ENCODE peak calls at places on chromosomes 4 and X, in five cellular contexts. One of them, this sample, is unnamed.

GRCh38 chrX:47936224-47936939 is 67.4 kb downstream of the ZNF182 start:
- DNase-seq in GM12878: no peak
- DNase-seq in transverse colon: no peak
- DNase-seq in tibial nerve: no peak
- DNase-seq in stomach: no peak
- DNase-seq in this sample: no peak

GRCh38 chrX:69535661-69536060 is 31.5 kb downstream of the NALF2 start:
- DNase-seq in tibial nerve: no peak
- DNase-seq in GM12878: no peak
- DNase-seq in transverse colon: no peak
- DNase-seq in stomach: no peak
- DNase-seq in this sample: no peak

GRCh38 chrX:20514358-20514757 is 247.6 kb upstream of the RPS6KA3 start:
- DNase-seq in stomach: no peak
- DNase-seq in transverse colon: no peak
- DNase-seq in tibial nerve: no peak
- DNase-seq in GM12878: no peak
- DNase-seq in this sample: no peak

GRCh38 chrX:13377537-13377936 is 57.7 kb upstream of the ATXN3L start:
- DNase-seq in GM12878: no peak
- DNase-seq in stomach: no peak
- DNase-seq in transverse colon: no peak
- DNase-seq in tibial nerve: no peak
- DNase-seq in this sample: no peak

GRCh38 chr4:3310301-3311094 is 17.7 kb downstream of the RGS12 start:
- DNase-seq in tibial nerve: no peak
- DNase-seq in GM12878: no peak
- DNase-seq in stomach: peak; percentile 24
- DNase-seq in transverse colon: no peak
- DNase-seq in this sample: no peak

GRCh38 chr4:132114885-132115284 is 1034.2 kb upstream of the PCDH10 start:
- DNase-seq in GM12878: no peak
- DNase-seq in tibial nerve: no peak
- DNase-seq in stomach: no peak
- DNase-seq in transverse colon: no peak
- DNase-seq in this sample: no peak

GRCh38 chr4:40325406-40326019 is 9.6 kb upstream of the CHRNA9 start:
- DNase-seq in GM12878: no peak
- DNase-seq in tibial nerve: no peak
- DNase-seq in transverse colon: peak; percentile 37
- DNase-seq in stomach: no peak
- DNase-seq in this sample: no peak

GRCh38 chrX:30887721-30888120 is 1.3 kb downstream of the TAB3 start:
- DNase-seq in transverse colon: no peak
- DNase-seq in stomach: no peak
- DNase-seq in GM12878: no peak
- DNase-seq in tibial nerve: no peak
- DNase-seq in this sample: no peak

GRCh38 chrX:149511081-149511480 is 6.0 kb upstream of the IDS start:
- DNase-seq in transverse colon: no peak
- DNase-seq in GM12878: no peak
- DNase-seq in stomach: no peak
- DNase-seq in tibial nerve: no peak
- DNase-seq in this sample: no peak

GRCh38 chr4:43693876-43694275 is 754.7 kb downstream of the KCTD8 start:
- DNase-seq in GM12878: no peak
- DNase-seq in stomach: no peak
- DNase-seq in transverse colon: no peak
- DNase-seq in tibial nerve: no peak
- DNase-seq in this sample: no peak

GRCh38 chr4:76276813-76277212 is 25.3 kb downstream of the FAM47E start:
- DNase-seq in tibial nerve: no peak
- DNase-seq in GM12878: no peak
- DNase-seq in stomach: no peak
- DNase-seq in transverse colon: no peak
- DNase-seq in this sample: no peak

GRCh38 chr4:47612116-47613023 is 127.3 kb downstream of the ATP10D start:
- DNase-seq in transverse colon: no peak
- DNase-seq in GM12878: no peak
- DNase-seq in stomach: no peak
- DNase-seq in tibial nerve: no peak
- DNase-seq in this sample: no peak

GRCh38 chr4:2806392-2807355 is 13.8 kb downstream of the SH3BP2 start:
- DNase-seq in transverse colon: peak; percentile 80
- DNase-seq in tibial nerve: peak; percentile 76
- DNase-seq in stomach: peak; percentile 91
- DNase-seq in GM12878: no peak
- DNase-seq in this sample: peak; percentile 72

GRCh38 chrX:18294893-18295292 is 59.6 kb downstream of the SCML2 start:
- DNase-seq in transverse colon: no peak
- DNase-seq in stomach: no peak
- DNase-seq in tibial nerve: no peak
- DNase-seq in GM12878: no peak
- DNase-seq in this sample: no peak

GRCh38 chr4:163808091-163808490 is 313.6 kb downstream of the TMA16 start:
- DNase-seq in transverse colon: no peak
- DNase-seq in stomach: no peak
- DNase-seq in GM12878: no peak
- DNase-seq in tibial nerve: no peak
- DNase-seq in this sample: no peak

GRCh38 chrX:111244238-111244750 is 26.0 kb downstream of the CAPN6 start:
- DNase-seq in tibial nerve: no peak
- DNase-seq in stomach: no peak
- DNase-seq in GM12878: no peak
- DNase-seq in transverse colon: no peak
- DNase-seq in this sample: no peak

GRCh38 chrX:70022608-70023007 is 27.1 kb downstream of the AWAT2 start:
- DNase-seq in tibial nerve: no peak
- DNase-seq in transverse colon: no peak
- DNase-seq in GM12878: no peak
- DNase-seq in stomach: no peak
- DNase-seq in this sample: no peak

GRCh38 chr4:108068422-108068821 is 78.7 kb downstream of the HADH start:
- DNase-seq in tibial nerve: no peak
- DNase-seq in GM12878: no peak
- DNase-seq in stomach: no peak
- DNase-seq in transverse colon: no peak
- DNase-seq in this sample: no peak

GRCh38 chr4:187006189-187006618 is 282.5 kb upstream of the FAT1 start:
- DNase-seq in transverse colon: no peak
- DNase-seq in tibial nerve: no peak
- DNase-seq in GM12878: no peak
- DNase-seq in stomach: no peak
- DNase-seq in this sample: no peak

GRCh38 chrX:3771756-3772155 is 58.3 kb upstream of the PRKX start:
- DNase-seq in stomach: no peak
- DNase-seq in tibial nerve: no peak
- DNase-seq in GM12878: no peak
- DNase-seq in transverse colon: no peak
- DNase-seq in this sample: no peak

GRCh38 chrX:10143071-10143983 is 13.4 kb upstream of the CLCN4 start:
- DNase-seq in transverse colon: no peak
- DNase-seq in stomach: no peak
- DNase-seq in GM12878: no peak
- DNase-seq in tibial nerve: no peak
- DNase-seq in this sample: no peak

GRCh38 chr4:124025423-124025822 is 628.8 kb downstream of the SPRY1 start:
- DNase-seq in tibial nerve: no peak
- DNase-seq in transverse colon: no peak
- DNase-seq in GM12878: no peak
- DNase-seq in stomach: no peak
- DNase-seq in this sample: no peak

GRCh38 chrX:78092296-78092695 is 11.8 kb upstream of the PGK1 start:
- DNase-seq in GM12878: peak; percentile 37
- DNase-seq in stomach: no peak
- DNase-seq in transverse colon: no peak
- DNase-seq in tibial nerve: no peak
- DNase-seq in this sample: no peak

GRCh38 chr4:10721616-10722015 is 37.0 kb upstream of the CLNK start:
- DNase-seq in GM12878: no peak
- DNase-seq in stomach: no peak
- DNase-seq in tibial nerve: no peak
- DNase-seq in transverse colon: no peak
- DNase-seq in this sample: no peak

GRCh38 chr4:1081689-1082040 is 31.7 kb downstream of the RNF212 start:
- DNase-seq in GM12878: no peak
- DNase-seq in transverse colon: no peak
- DNase-seq in stomach: no peak
- DNase-seq in tibial nerve: no peak
- DNase-seq in this sample: peak; percentile 44
- H3K27ac ChIP-seq in GM12878: no peak overlapping the region
- H3K27ac ChIP-seq in transverse colon: no peak overlapping the region
- H3K27ac ChIP-seq in stomach: peak overlapping the region; percentile 56
- H3K27ac ChIP-seq in tibial nerve: no peak overlapping the region
- H3K27ac ChIP-seq in this sample: no peak overlapping the region

GRCh38 chr4:79210636-79211049 is 115.2 kb downstream of the NAA11 start:
- DNase-seq in tibial nerve: no peak
- DNase-seq in GM12878: no peak
- DNase-seq in stomach: no peak
- DNase-seq in transverse colon: no peak
- DNase-seq in this sample: no peak
- TF ChIP-seq EP300 in tibial nerve: no peak
- TF ChIP-seq EP300 in GM12878: no peak
- TF ChIP-seq EP300 in stomach: no peak
- TF ChIP-seq EP300 in transverse colon: no peak
- TF ChIP-seq EP300 in this sample: no peak

GRCh38 chr4:173486714-173487392 is 43.2 kb downstream of the HAND2 start:
- DNase-seq in tibial nerve: no peak
- DNase-seq in transverse colon: no peak
- DNase-seq in stomach: no peak
- DNase-seq in GM12878: no peak
- DNase-seq in this sample: no peak
- H3K27ac ChIP-seq in tibial nerve: no peak overlapping the region
- H3K27ac ChIP-seq in transverse colon: peak overlapping the region; percentile 29
- H3K27ac ChIP-seq in stomach: peak overlapping the region; percentile 1
- H3K27ac ChIP-seq in GM12878: no peak overlapping the region
- H3K27ac ChIP-seq in this sample: no peak overlapping the region

DNA sequence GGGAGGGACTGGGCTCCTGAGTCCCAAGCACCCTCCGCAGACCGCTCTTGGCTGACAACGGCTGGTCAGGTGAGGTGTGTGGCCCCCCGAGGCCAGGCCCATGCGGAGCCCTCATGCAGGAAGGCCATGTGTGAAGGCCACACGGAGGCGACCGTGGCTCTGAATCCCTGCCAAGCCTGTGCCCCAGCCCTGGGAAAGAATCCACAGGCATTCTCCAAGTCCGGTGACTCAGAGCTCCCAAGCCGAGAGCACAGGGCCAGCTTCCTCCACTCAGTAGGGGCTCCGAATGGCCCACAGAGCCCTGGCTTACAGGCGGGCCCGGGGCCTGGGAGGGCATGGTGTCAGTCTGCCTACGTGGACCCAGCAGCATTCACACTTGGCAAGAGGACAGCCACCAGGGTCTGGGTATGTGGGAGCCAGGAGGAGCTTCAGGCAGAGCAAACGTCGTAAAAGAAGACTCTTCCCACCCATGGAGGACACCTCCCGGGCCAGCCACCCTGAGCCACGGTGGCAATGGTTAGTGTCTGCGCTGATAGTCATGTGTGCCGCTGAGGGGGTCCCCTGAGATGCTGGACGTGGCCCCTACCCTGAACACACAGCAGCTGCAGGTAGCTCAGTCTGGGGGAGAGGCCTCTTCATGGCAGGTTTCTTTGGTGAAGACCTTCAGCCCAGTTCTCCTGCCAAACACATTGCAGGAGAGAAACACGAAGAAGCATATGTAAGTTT is 105.7 kb downstream of the PSAPL1 start:
- DNase-seq in GM12878: no peak
- DNase-seq in stomach: no peak
- DNase-seq in tibial nerve: no peak
- DNase-seq in transverse colon: no peak
- DNase-seq in this sample: no peak
- TF ChIP-seq EP300 in GM12878: no peak
- TF ChIP-seq EP300 in stomach: no peak
- TF ChIP-seq EP300 in tibial nerve: peak; percentile 14
- TF ChIP-seq EP300 in transverse colon: no peak
- TF ChIP-seq EP300 in this sample: no peak

GRCh38 chr4:26048962-26049361 is 134.9 kb downstream of the SMIM20 start:
- DNase-seq in transverse colon: no peak
- DNase-seq in GM12878: no peak
- DNase-seq in stomach: no peak
- DNase-seq in tibial nerve: no peak
- DNase-seq in this sample: no peak

GRCh38 chr4:26049447-26049846 is 135.4 kb downstream of the SMIM20 start:
- DNase-seq in tibial nerve: no peak
- DNase-seq in transverse colon: no peak
- DNase-seq in GM12878: no peak
- DNase-seq in stomach: no peak
- DNase-seq in this sample: no peak

GRCh38 chr4:26047795-26048194 is 133.8 kb downstream of the SMIM20 start:
- DNase-seq in stomach: no peak
- DNase-seq in tibial nerve: no peak
- DNase-seq in transverse colon: no peak
- DNase-seq in GM12878: no peak
- DNase-seq in this sample: no peak

GRCh38 chr4:26050212-26050643 is 136.2 kb downstream of the SMIM20 start:
- DNase-seq in transverse colon: peak; percentile 27
- DNase-seq in tibial nerve: peak; percentile 18
- DNase-seq in GM12878: no peak
- DNase-seq in stomach: no peak
- DNase-seq in this sample: no peak

DNA sequence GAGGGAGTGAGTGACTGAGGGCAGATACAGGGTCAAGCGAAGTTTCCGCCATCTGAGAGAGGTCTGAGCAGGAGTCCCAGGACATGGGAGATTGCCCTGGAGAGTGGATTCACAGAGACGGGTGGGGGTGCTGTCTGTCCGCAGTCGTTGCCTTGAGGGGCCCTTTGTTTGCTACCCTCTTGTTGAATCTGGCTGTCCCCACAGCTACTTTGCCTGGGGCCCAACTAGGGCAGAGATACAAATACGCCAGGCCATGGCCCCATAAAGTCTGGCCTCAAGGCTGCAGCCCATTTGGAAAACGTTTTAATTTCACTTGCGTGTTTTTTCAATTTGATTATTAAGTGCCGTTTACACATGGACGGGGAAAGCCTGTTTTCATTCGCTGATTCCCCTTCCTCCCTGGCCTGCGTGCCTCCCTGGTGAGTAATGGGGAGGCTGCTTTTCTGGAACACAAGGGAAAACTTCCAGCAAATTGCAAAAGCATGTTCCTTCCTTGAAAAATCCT is 134.4 kb downstream of the SMIM20 start:
- DNase-seq in tibial nerve: peak; percentile 43
- DNase-seq in stomach: no peak
- DNase-seq in GM12878: no peak
- DNase-seq in transverse colon: peak; percentile 30
- DNase-seq in this sample: peak; percentile 75
- H3K27ac ChIP-seq in tibial nerve: peak overlapping the region; percentile 93
- H3K27ac ChIP-seq in stomach: peak overlapping the region; percentile 85
- H3K27ac ChIP-seq in GM12878: no peak overlapping the region
- H3K27ac ChIP-seq in transverse colon: peak overlapping the region; percentile 74
- H3K27ac ChIP-seq in this sample: peak overlapping the region; percentile 73

This sample was measured in suprapubic skin.